ENCODE peak calls at places on chromosomes 16 and 17, in nine cellular contexts. One of them, this sample, is unnamed.

GRCh38 chr16:54287758-54288591 is 1.4 kb upstream of the IRX3 start:
- DNase-seq in vagina: no peak
- DNase-seq in CD8-positive, alpha-beta T cell: no peak
- DNase-seq in heart right ventricle: no peak
- DNase-seq in GM23248: peak
- DNase-seq in keratinocyte: no peak
- DNase-seq in effector memory CD4-positive, alpha-beta T cell: no peak
- DNase-seq in substantia nigra: no peak
- DNase-seq in ovary: no peak
- DNase-seq in this sample: no peak

GRCh38 chr17:76000016-76000754 is 470 bp upstream of the CDK3 start:
- DNase-seq in vagina: no peak
- DNase-seq in CD8-positive, alpha-beta T cell: peak
- DNase-seq in heart right ventricle: no peak
- DNase-seq in GM23248: peak
- DNase-seq in keratinocyte: no peak
- DNase-seq in effector memory CD4-positive, alpha-beta T cell: peak
- DNase-seq in substantia nigra: no peak
- DNase-seq in ovary: no peak
- DNase-seq in this sample: peak

GRCh38 chr16:71807905-71808592 is 585 bp downstream of the AP1G1 start:
- DNase-seq in vagina: no peak
- DNase-seq in CD8-positive, alpha-beta T cell: no peak
- DNase-seq in heart right ventricle: no peak
- DNase-seq in GM23248: peak
- DNase-seq in keratinocyte: no peak
- DNase-seq in effector memory CD4-positive, alpha-beta T cell: no peak
- DNase-seq in substantia nigra: no peak
- DNase-seq in ovary: peak
- DNase-seq in this sample: no peak

GRCh38 chr17:7213895-7214299 is 5.7 kb downstream of the DLG4 start:
- DNase-seq in vagina: no peak
- DNase-seq in CD8-positive, alpha-beta T cell: no peak
- DNase-seq in heart right ventricle: no peak
- DNase-seq in GM23248: peak
- DNase-seq in keratinocyte: no peak
- DNase-seq in effector memory CD4-positive, alpha-beta T cell: peak
- DNase-seq in substantia nigra: no peak
- DNase-seq in ovary: peak
- DNase-seq in this sample: peak

GRCh38 chr17:66611397-66611796 is 223.5 kb upstream of the CACNG5 start:
- DNase-seq in vagina: no peak
- DNase-seq in CD8-positive, alpha-beta T cell: no peak
- DNase-seq in heart right ventricle: no peak
- DNase-seq in GM23248: no peak
- DNase-seq in keratinocyte: no peak
- DNase-seq in effector memory CD4-positive, alpha-beta T cell: no peak
- DNase-seq in substantia nigra: no peak
- DNase-seq in ovary: no peak
- DNase-seq in this sample: no peak

GRCh38 chr17:64282753-64283080 is 19.7 kb upstream of the TEX2 start:
- DNase-seq in vagina: no peak
- DNase-seq in CD8-positive, alpha-beta T cell: no peak
- DNase-seq in heart right ventricle: no peak
- DNase-seq in GM23248: no peak
- DNase-seq in keratinocyte: no peak
- DNase-seq in effector memory CD4-positive, alpha-beta T cell: no peak
- DNase-seq in substantia nigra: no peak
- DNase-seq in ovary: no peak
- DNase-seq in this sample: no peak

GRCh38 chr16:67897231-67897630 is 4.2 kb downstream of the PSKH1 start:
- DNase-seq in vagina: no peak
- DNase-seq in CD8-positive, alpha-beta T cell: no peak
- DNase-seq in heart right ventricle: no peak
- DNase-seq in GM23248: peak
- DNase-seq in keratinocyte: no peak
- DNase-seq in effector memory CD4-positive, alpha-beta T cell: no peak
- DNase-seq in substantia nigra: no peak
- DNase-seq in ovary: peak
- DNase-seq in this sample: no peak

GRCh38 chr16:67942200-67942509 is 1.8 kb downstream of the LCAT start:
- DNase-seq in vagina: no peak
- DNase-seq in CD8-positive, alpha-beta T cell: no peak
- DNase-seq in heart right ventricle: no peak
- DNase-seq in GM23248: peak
- DNase-seq in keratinocyte: no peak
- DNase-seq in effector memory CD4-positive, alpha-beta T cell: no peak
- DNase-seq in substantia nigra: no peak
- DNase-seq in ovary: no peak
- DNase-seq in this sample: peak

GRCh38 chr17:1286379-1287106 is 7.1 kb downstream of the TRARG1 start:
- DNase-seq in vagina: no peak
- DNase-seq in CD8-positive, alpha-beta T cell: no peak
- DNase-seq in heart right ventricle: no peak
- DNase-seq in GM23248: no peak
- DNase-seq in keratinocyte: no peak
- DNase-seq in effector memory CD4-positive, alpha-beta T cell: no peak
- DNase-seq in substantia nigra: no peak
- DNase-seq in ovary: no peak
- DNase-seq in this sample: no peak

GRCh38 chr16:84839956-84840355 is 20.2 kb downstream of the CRISPLD2 start:
- DNase-seq in vagina: no peak
- DNase-seq in CD8-positive, alpha-beta T cell: no peak
- DNase-seq in heart right ventricle: no peak
- DNase-seq in GM23248: peak
- DNase-seq in keratinocyte: no peak
- DNase-seq in effector memory CD4-positive, alpha-beta T cell: no peak
- DNase-seq in substantia nigra: no peak
- DNase-seq in ovary: no peak
- DNase-seq in this sample: no peak

GRCh38 chr16:86680137-86680536 is 101.8 kb downstream of the FOXL1 start:
- DNase-seq in vagina: no peak
- DNase-seq in CD8-positive, alpha-beta T cell: no peak
- DNase-seq in heart right ventricle: no peak
- DNase-seq in GM23248: peak
- DNase-seq in keratinocyte: no peak
- DNase-seq in effector memory CD4-positive, alpha-beta T cell: no peak
- DNase-seq in substantia nigra: no peak
- DNase-seq in ovary: no peak
- DNase-seq in this sample: no peak

GRCh38 chr17:33370384-33370783 is 77.3 kb upstream of the ASIC2 start:
- DNase-seq in vagina: no peak
- DNase-seq in CD8-positive, alpha-beta T cell: no peak
- DNase-seq in heart right ventricle: no peak
- DNase-seq in GM23248: no peak
- DNase-seq in keratinocyte: no peak
- DNase-seq in effector memory CD4-positive, alpha-beta T cell: no peak
- DNase-seq in substantia nigra: no peak
- DNase-seq in ovary: no peak
- DNase-seq in this sample: no peak

GRCh38 chr16:11322823-11323222 is 22.4 kb upstream of the RMI2 start:
- DNase-seq in vagina: no peak
- DNase-seq in CD8-positive, alpha-beta T cell: no peak
- DNase-seq in heart right ventricle: no peak
- DNase-seq in GM23248: no peak
- DNase-seq in keratinocyte: no peak
- DNase-seq in effector memory CD4-positive, alpha-beta T cell: no peak
- DNase-seq in substantia nigra: no peak
- DNase-seq in ovary: no peak
- DNase-seq in this sample: no peak
- H3K27ac ChIP-seq in vagina: no peak
- H3K27ac ChIP-seq in CD8-positive, alpha-beta T cell: no peak
- H3K27ac ChIP-seq in heart right ventricle: no peak
- H3K27ac ChIP-seq in GM23248: no peak
- H3K27ac ChIP-seq in keratinocyte: no peak
- H3K27ac ChIP-seq in effector memory CD4-positive, alpha-beta T cell: no peak
- H3K27ac ChIP-seq in substantia nigra: no peak
- H3K27ac ChIP-seq in ovary: no peak
- H3K27ac ChIP-seq in this sample: no peak

DNA sequence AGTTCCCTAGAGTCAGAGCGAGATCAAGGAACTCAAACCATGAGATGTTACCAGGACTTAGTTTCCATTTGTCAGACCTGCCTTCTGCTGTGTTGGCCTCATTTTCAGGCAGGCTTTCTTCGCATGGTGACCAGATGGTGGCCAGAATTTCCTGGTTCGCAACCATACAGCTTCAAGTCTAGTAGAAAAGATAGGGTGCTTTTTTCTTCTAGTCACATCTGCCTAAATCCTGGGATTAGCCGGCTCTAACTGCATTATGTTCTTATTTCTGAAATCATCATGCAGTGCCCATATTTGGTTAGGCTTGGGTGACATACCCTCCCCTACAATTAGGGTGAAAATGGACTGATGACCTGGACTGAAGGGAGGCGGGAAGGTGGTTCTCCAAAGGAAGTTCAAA is 131.5 kb downstream of the SHISA9 start:
- DNase-seq in vagina: no peak
- DNase-seq in CD8-positive, alpha-beta T cell: no peak
- DNase-seq in heart right ventricle: no peak
- DNase-seq in GM23248: no peak
- DNase-seq in keratinocyte: no peak
- DNase-seq in effector memory CD4-positive, alpha-beta T cell: no peak
- DNase-seq in substantia nigra: no peak
- DNase-seq in ovary: no peak
- DNase-seq in this sample: no peak
- H3K27ac ChIP-seq in vagina: no peak
- H3K27ac ChIP-seq in CD8-positive, alpha-beta T cell: no peak
- H3K27ac ChIP-seq in heart right ventricle: no peak
- H3K27ac ChIP-seq in GM23248: no peak
- H3K27ac ChIP-seq in keratinocyte: no peak
- H3K27ac ChIP-seq in effector memory CD4-positive, alpha-beta T cell: no peak
- H3K27ac ChIP-seq in substantia nigra: no peak
- H3K27ac ChIP-seq in ovary: no peak
- H3K27ac ChIP-seq in this sample: no peak

GRCh38 chr17:48997103-48997826 is at the start of gene IGF2BP1:
- DNase-seq in vagina: no peak
- DNase-seq in CD8-positive, alpha-beta T cell: peak
- DNase-seq in heart right ventricle: no peak
- DNase-seq in GM23248: peak
- DNase-seq in keratinocyte: no peak
- DNase-seq in effector memory CD4-positive, alpha-beta T cell: no peak
- DNase-seq in substantia nigra: no peak
- DNase-seq in ovary: no peak
- DNase-seq in this sample: no peak

GRCh38 chr17:48997827-48998556 is 807 bp downstream of the IGF2BP1 start:
- DNase-seq in vagina: peak
- DNase-seq in CD8-positive, alpha-beta T cell: no peak
- DNase-seq in heart right ventricle: no peak
- DNase-seq in GM23248: no peak
- DNase-seq in keratinocyte: no peak
- DNase-seq in effector memory CD4-positive, alpha-beta T cell: no peak
- DNase-seq in substantia nigra: no peak
- DNase-seq in ovary: no peak
- DNase-seq in this sample: no peak

GRCh38 chr17:48995332-48995870 is 1.8 kb upstream of the IGF2BP1 start:
- DNase-seq in vagina: peak
- DNase-seq in CD8-positive, alpha-beta T cell: no peak
- DNase-seq in heart right ventricle: no peak
- DNase-seq in GM23248: peak
- DNase-seq in keratinocyte: no peak
- DNase-seq in effector memory CD4-positive, alpha-beta T cell: no peak
- DNase-seq in substantia nigra: no peak
- DNase-seq in ovary: no peak
- DNase-seq in this sample: no peak

GRCh38 chr17:48995871-48996695 is 1.1 kb upstream of the IGF2BP1 start:
- DNase-seq in vagina: peak
- DNase-seq in CD8-positive, alpha-beta T cell: no peak
- DNase-seq in heart right ventricle: no peak
- DNase-seq in GM23248: peak
- DNase-seq in keratinocyte: no peak
- DNase-seq in effector memory CD4-positive, alpha-beta T cell: no peak
- DNase-seq in substantia nigra: no peak
- DNase-seq in ovary: no peak
- DNase-seq in this sample: no peak

DNA sequence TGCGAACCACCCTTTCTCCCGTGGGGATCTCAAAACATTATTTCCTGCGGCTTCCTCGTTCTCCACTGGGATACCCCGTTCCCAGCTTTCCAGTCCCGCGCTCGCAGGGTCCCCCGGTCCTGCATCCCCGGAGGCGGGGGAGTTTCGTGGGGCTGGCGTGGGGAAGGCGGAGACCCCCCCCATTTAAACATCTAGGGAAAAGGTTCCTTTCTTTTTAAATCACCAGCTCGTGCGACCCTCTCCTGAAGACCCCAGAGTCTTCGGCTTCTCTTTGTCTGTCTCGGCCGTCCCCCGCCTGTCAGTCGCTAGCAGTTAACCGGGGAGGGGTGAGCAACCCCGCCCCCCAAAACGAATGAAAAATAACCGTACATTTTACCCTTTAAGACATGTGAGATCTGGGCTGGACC is 486 bp upstream of the IGF2BP1 start:
- DNase-seq in vagina: peak
- DNase-seq in CD8-positive, alpha-beta T cell: no peak
- DNase-seq in heart right ventricle: no peak
- DNase-seq in GM23248: no peak
- DNase-seq in keratinocyte: no peak
- DNase-seq in effector memory CD4-positive, alpha-beta T cell: no peak
- DNase-seq in substantia nigra: no peak
- DNase-seq in ovary: no peak
- DNase-seq in this sample: no peak
- H3K27ac ChIP-seq in vagina: no peak
- H3K27ac ChIP-seq in CD8-positive, alpha-beta T cell: no peak
- H3K27ac ChIP-seq in heart right ventricle: no peak
- H3K27ac ChIP-seq in GM23248: no peak
- H3K27ac ChIP-seq in keratinocyte: no peak
- H3K27ac ChIP-seq in effector memory CD4-positive, alpha-beta T cell: no peak
- H3K27ac ChIP-seq in substantia nigra: no peak
- H3K27ac ChIP-seq in ovary: no peak
- H3K27ac ChIP-seq in this sample: no peak

GRCh38 chr16:88922826-88923410 is 54.1 kb downstream of the CBFA2T3 start:
- DNase-seq in vagina: no peak
- DNase-seq in CD8-positive, alpha-beta T cell: no peak
- DNase-seq in heart right ventricle: no peak
- DNase-seq in GM23248: no peak
- DNase-seq in keratinocyte: no peak
- DNase-seq in effector memory CD4-positive, alpha-beta T cell: no peak
- DNase-seq in substantia nigra: no peak
- DNase-seq in ovary: no peak
- DNase-seq in this sample: no peak

GRCh38 chr16:88920618-88921602 is 54.5 kb upstream of the PABPN1L start:
- DNase-seq in vagina: no peak
- DNase-seq in CD8-positive, alpha-beta T cell: no peak
- DNase-seq in heart right ventricle: peak
- DNase-seq in GM23248: peak
- DNase-seq in keratinocyte: no peak
- DNase-seq in effector memory CD4-positive, alpha-beta T cell: no peak
- DNase-seq in substantia nigra: no peak
- DNase-seq in ovary: peak
- DNase-seq in this sample: no peak

GRCh38 chr16:88923450-88923849 is 53.6 kb downstream of the CBFA2T3 start:
- DNase-seq in vagina: no peak
- DNase-seq in CD8-positive, alpha-beta T cell: no peak
- DNase-seq in heart right ventricle: no peak
- DNase-seq in GM23248: no peak
- DNase-seq in keratinocyte: no peak
- DNase-seq in effector memory CD4-positive, alpha-beta T cell: no peak
- DNase-seq in substantia nigra: no peak
- DNase-seq in ovary: no peak
- DNase-seq in this sample: no peak

GRCh38 chr16:88921603-88921995 is 55.1 kb upstream of the PABPN1L start:
- DNase-seq in vagina: no peak
- DNase-seq in CD8-positive, alpha-beta T cell: no peak
- DNase-seq in heart right ventricle: no peak
- DNase-seq in GM23248: no peak
- DNase-seq in keratinocyte: no peak
- DNase-seq in effector memory CD4-positive, alpha-beta T cell: no peak
- DNase-seq in substantia nigra: no peak
- DNase-seq in ovary: no peak
- DNase-seq in this sample: no peak

GRCh38 chr16:88922114-88922825 is 54.7 kb downstream of the CBFA2T3 start:
- DNase-seq in vagina: no peak
- DNase-seq in CD8-positive, alpha-beta T cell: no peak
- DNase-seq in heart right ventricle: peak
- DNase-seq in GM23248: peak
- DNase-seq in keratinocyte: no peak
- DNase-seq in effector memory CD4-positive, alpha-beta T cell: no peak
- DNase-seq in substantia nigra: no peak
- DNase-seq in ovary: peak
- DNase-seq in this sample: no peak
- H3K27ac ChIP-seq in vagina: peak
- H3K27ac ChIP-seq in CD8-positive, alpha-beta T cell: no peak
- H3K27ac ChIP-seq in heart right ventricle: peak
- H3K27ac ChIP-seq in GM23248: no peak
- H3K27ac ChIP-seq in keratinocyte: no peak
- H3K27ac ChIP-seq in effector memory CD4-positive, alpha-beta T cell: no peak
- H3K27ac ChIP-seq in substantia nigra: no peak
- H3K27ac ChIP-seq in ovary: no peak
- H3K27ac ChIP-seq in this sample: no peak

This sample was measured in Karpas-422.